ENCODE peak calls at places on chromosomes 11 and 22, in eight cellular contexts. One of them, this sample, is unnamed.

GRCh38 chr11:17471501-17471900 is 5.1 kb downstream of the ABCC8 start:
- DNase-seq in frontal cortex: no peak
- DNase-seq in Right ventricle myocardium superior: no peak
- DNase-seq in NCI-H1930: no peak
- DNase-seq in GM03348: no peak
- DNase-seq in EH: no peak
- DNase-seq in activated CD4-positive, alpha-beta T cell treated with anti-CD3 and anti-CD28 coated beads, Interleukin-2, amount 50 U/mL, for 1 hour: no peak
- DNase-seq in HT1080: no peak
- DNase-seq in this sample: no peak

GRCh38 chr11:124867700-124868099 is 2.5 kb downstream of the ROBO3 start:
- DNase-seq in HT1080: no peak
- DNase-seq in NCI-H1930: no peak
- DNase-seq in EH: peak
- DNase-seq in Right ventricle myocardium superior: no peak
- DNase-seq in GM03348: peak
- DNase-seq in activated CD4-positive, alpha-beta T cell treated with anti-CD3 and anti-CD28 coated beads, Interleukin-2, amount 50 U/mL, for 1 hour: no peak
- DNase-seq in frontal cortex: peak
- DNase-seq in this sample: no peak

GRCh38 chr22:23763579-23764331 is 965 bp downstream of the C22orf15 start:
- DNase-seq in GM03348: peak
- DNase-seq in Right ventricle myocardium superior: peak
- DNase-seq in HT1080: no peak
- DNase-seq in frontal cortex: no peak
- DNase-seq in NCI-H1930: no peak
- DNase-seq in activated CD4-positive, alpha-beta T cell treated with anti-CD3 and anti-CD28 coated beads, Interleukin-2, amount 50 U/mL, for 1 hour: peak
- DNase-seq in EH: no peak
- DNase-seq in this sample: no peak

GRCh38 chr11:3221408-3222002 is 2.9 kb upstream of the MRGPRG start:
- DNase-seq in frontal cortex: peak
- DNase-seq in HT1080: no peak
- DNase-seq in activated CD4-positive, alpha-beta T cell treated with anti-CD3 and anti-CD28 coated beads, Interleukin-2, amount 50 U/mL, for 1 hour: no peak
- DNase-seq in NCI-H1930: no peak
- DNase-seq in Right ventricle myocardium superior: peak
- DNase-seq in EH: no peak
- DNase-seq in GM03348: peak
- DNase-seq in this sample: no peak

GRCh38 chr11:72091292-72091691 is 10.6 kb downstream of the LRRC51 start:
- DNase-seq in NCI-H1930: peak
- DNase-seq in GM03348: peak
- DNase-seq in frontal cortex: peak
- DNase-seq in activated CD4-positive, alpha-beta T cell treated with anti-CD3 and anti-CD28 coated beads, Interleukin-2, amount 50 U/mL, for 1 hour: peak
- DNase-seq in HT1080: peak
- DNase-seq in EH: peak
- DNase-seq in Right ventricle myocardium superior: peak
- DNase-seq in this sample: peak

GRCh38 chr22:36365020-36365411 is 22.8 kb downstream of the MYH9 start:
- DNase-seq in frontal cortex: no peak
- DNase-seq in NCI-H1930: no peak
- DNase-seq in activated CD4-positive, alpha-beta T cell treated with anti-CD3 and anti-CD28 coated beads, Interleukin-2, amount 50 U/mL, for 1 hour: peak
- DNase-seq in GM03348: peak
- DNase-seq in HT1080: peak
- DNase-seq in EH: peak
- DNase-seq in Right ventricle myocardium superior: no peak
- DNase-seq in this sample: no peak

GRCh38 chr11:56491270-56491669 is at the start of gene OR5M8:
- DNase-seq in frontal cortex: no peak
- DNase-seq in HT1080: no peak
- DNase-seq in activated CD4-positive, alpha-beta T cell treated with anti-CD3 and anti-CD28 coated beads, Interleukin-2, amount 50 U/mL, for 1 hour: no peak
- DNase-seq in EH: no peak
- DNase-seq in GM03348: no peak
- DNase-seq in Right ventricle myocardium superior: no peak
- DNase-seq in NCI-H1930: no peak
- DNase-seq in this sample: no peak

GRCh38 chr11:47987310-47987709 is 7.0 kb downstream of the PTPRJ start:
- DNase-seq in HT1080: no peak
- DNase-seq in frontal cortex: no peak
- DNase-seq in GM03348: no peak
- DNase-seq in activated CD4-positive, alpha-beta T cell treated with anti-CD3 and anti-CD28 coated beads, Interleukin-2, amount 50 U/mL, for 1 hour: no peak
- DNase-seq in EH: no peak
- DNase-seq in NCI-H1930: no peak
- DNase-seq in Right ventricle myocardium superior: no peak
- DNase-seq in this sample: no peak

GRCh38 chr11:789951-790350 is at the start of gene CEND1:
- DNase-seq in activated CD4-positive, alpha-beta T cell treated with anti-CD3 and anti-CD28 coated beads, Interleukin-2, amount 50 U/mL, for 1 hour: peak
- DNase-seq in HT1080: no peak
- DNase-seq in frontal cortex: peak
- DNase-seq in GM03348: peak
- DNase-seq in EH: peak
- DNase-seq in NCI-H1930: peak
- DNase-seq in Right ventricle myocardium superior: no peak
- DNase-seq in this sample: peak

GRCh38 chr11:2422461-2423156 is 21.7 kb downstream of the TRPM5 start:
- DNase-seq in NCI-H1930: no peak
- DNase-seq in HT1080: no peak
- DNase-seq in GM03348: no peak
- DNase-seq in frontal cortex: no peak
- DNase-seq in Right ventricle myocardium superior: peak
- DNase-seq in activated CD4-positive, alpha-beta T cell treated with anti-CD3 and anti-CD28 coated beads, Interleukin-2, amount 50 U/mL, for 1 hour: no peak
- DNase-seq in EH: no peak
- DNase-seq in this sample: no peak

GRCh38 chr11:66676931-66677598 is 622 bp downstream of the RBM4B start:
- DNase-seq in GM03348: no peak
- DNase-seq in frontal cortex: no peak
- DNase-seq in Right ventricle myocardium superior: no peak
- DNase-seq in EH: peak
- DNase-seq in HT1080: no peak
- DNase-seq in NCI-H1930: no peak
- DNase-seq in activated CD4-positive, alpha-beta T cell treated with anti-CD3 and anti-CD28 coated beads, Interleukin-2, amount 50 U/mL, for 1 hour: no peak
- DNase-seq in this sample: no peak

GRCh38 chr22:39502789-39503464 is 837 bp downstream of the MIEF1 start:
- DNase-seq in frontal cortex: no peak
- DNase-seq in Right ventricle myocardium superior: no peak
- DNase-seq in HT1080: no peak
- DNase-seq in NCI-H1930: no peak
- DNase-seq in EH: peak
- DNase-seq in activated CD4-positive, alpha-beta T cell treated with anti-CD3 and anti-CD28 coated beads, Interleukin-2, amount 50 U/mL, for 1 hour: no peak
- DNase-seq in GM03348: no peak
- DNase-seq in this sample: no peak

GRCh38 chr11:119315139-119316016 is 1.6 kb downstream of the MCAM start:
- DNase-seq in GM03348: no peak
- DNase-seq in EH: peak
- DNase-seq in activated CD4-positive, alpha-beta T cell treated with anti-CD3 and anti-CD28 coated beads, Interleukin-2, amount 50 U/mL, for 1 hour: peak
- DNase-seq in HT1080: peak
- DNase-seq in frontal cortex: peak
- DNase-seq in NCI-H1930: no peak
- DNase-seq in Right ventricle myocardium superior: no peak
- DNase-seq in this sample: no peak

GRCh38 chr22:46734830-46735453 is 3.1 kb downstream of the CERK start:
- DNase-seq in Right ventricle myocardium superior: peak
- DNase-seq in HT1080: no peak
- DNase-seq in frontal cortex: no peak
- DNase-seq in activated CD4-positive, alpha-beta T cell treated with anti-CD3 and anti-CD28 coated beads, Interleukin-2, amount 50 U/mL, for 1 hour: peak
- DNase-seq in EH: no peak
- DNase-seq in GM03348: no peak
- DNase-seq in NCI-H1930: no peak
- DNase-seq in this sample: no peak

GRCh38 chr22:28547132-28547842 is 132.4 kb downstream of the TTC28 start:
- DNase-seq in NCI-H1930: no peak
- DNase-seq in frontal cortex: no peak
- DNase-seq in GM03348: peak
- DNase-seq in Right ventricle myocardium superior: no peak
- DNase-seq in activated CD4-positive, alpha-beta T cell treated with anti-CD3 and anti-CD28 coated beads, Interleukin-2, amount 50 U/mL, for 1 hour: no peak
- DNase-seq in EH: peak
- DNase-seq in HT1080: no peak
- DNase-seq in this sample: no peak

GRCh38 chr22:37062366-37062655 is 10.8 kb downstream of the KCTD17 start:
- DNase-seq in EH: no peak
- DNase-seq in frontal cortex: no peak
- DNase-seq in NCI-H1930: no peak
- DNase-seq in Right ventricle myocardium superior: no peak
- DNase-seq in activated CD4-positive, alpha-beta T cell treated with anti-CD3 and anti-CD28 coated beads, Interleukin-2, amount 50 U/mL, for 1 hour: no peak
- DNase-seq in GM03348: no peak
- DNase-seq in HT1080: no peak
- DNase-seq in this sample: no peak

GRCh38 chr22:33919591-33920501 is at the start of gene LARGE1:
- DNase-seq in EH: peak
- DNase-seq in frontal cortex: no peak
- DNase-seq in GM03348: peak
- DNase-seq in activated CD4-positive, alpha-beta T cell treated with anti-CD3 and anti-CD28 coated beads, Interleukin-2, amount 50 U/mL, for 1 hour: no peak
- DNase-seq in HT1080: no peak
- DNase-seq in Right ventricle myocardium superior: peak
- DNase-seq in NCI-H1930: no peak
- DNase-seq in this sample: no peak

GRCh38 chr22:23804781-23805291 is 18.1 kb downstream of the SMARCB1 start:
- DNase-seq in EH: no peak
- DNase-seq in activated CD4-positive, alpha-beta T cell treated with anti-CD3 and anti-CD28 coated beads, Interleukin-2, amount 50 U/mL, for 1 hour: no peak
- DNase-seq in NCI-H1930: no peak
- DNase-seq in GM03348: no peak
- DNase-seq in frontal cortex: no peak
- DNase-seq in Right ventricle myocardium superior: no peak
- DNase-seq in HT1080: no peak
- DNase-seq in this sample: no peak

GRCh38 chr22:49568751-49569285 is 258.9 kb downstream of the BRD1 start:
- DNase-seq in NCI-H1930: no peak
- DNase-seq in frontal cortex: no peak
- DNase-seq in GM03348: no peak
- DNase-seq in activated CD4-positive, alpha-beta T cell treated with anti-CD3 and anti-CD28 coated beads, Interleukin-2, amount 50 U/mL, for 1 hour: no peak
- DNase-seq in HT1080: no peak
- DNase-seq in Right ventricle myocardium superior: peak
- DNase-seq in EH: no peak
- DNase-seq in this sample: no peak

GRCh38 chr22:41528132-41528766 is 16.0 kb downstream of the POLR3H start:
- DNase-seq in activated CD4-positive, alpha-beta T cell treated with anti-CD3 and anti-CD28 coated beads, Interleukin-2, amount 50 U/mL, for 1 hour: no peak
- DNase-seq in NCI-H1930: no peak
- DNase-seq in HT1080: no peak
- DNase-seq in frontal cortex: no peak
- DNase-seq in Right ventricle myocardium superior: no peak
- DNase-seq in GM03348: no peak
- DNase-seq in EH: no peak
- DNase-seq in this sample: no peak

GRCh38 chr11:8766043-8766992 is 83.7 kb downstream of the RPL27A start:
- DNase-seq in activated CD4-positive, alpha-beta T cell treated with anti-CD3 and anti-CD28 coated beads, Interleukin-2, amount 50 U/mL, for 1 hour: no peak
- DNase-seq in frontal cortex: no peak
- DNase-seq in NCI-H1930: no peak
- DNase-seq in HT1080: peak
- DNase-seq in Right ventricle myocardium superior: no peak
- DNase-seq in EH: peak
- DNase-seq in GM03348: no peak
- DNase-seq in this sample: no peak

GRCh38 chr11:33291004-33291777 is 34.0 kb downstream of the HIPK3 start:
- DNase-seq in NCI-H1930: no peak
- DNase-seq in HT1080: no peak
- DNase-seq in EH: peak
- DNase-seq in Right ventricle myocardium superior: no peak
- DNase-seq in frontal cortex: peak
- DNase-seq in activated CD4-positive, alpha-beta T cell treated with anti-CD3 and anti-CD28 coated beads, Interleukin-2, amount 50 U/mL, for 1 hour: no peak
- DNase-seq in GM03348: no peak
- DNase-seq in this sample: no peak

GRCh38 chr11:1939006-1939626 is 8.0 kb upstream of the MRPL23 start:
- DNase-seq in HT1080: no peak
- DNase-seq in NCI-H1930: no peak
- DNase-seq in frontal cortex: no peak
- DNase-seq in activated CD4-positive, alpha-beta T cell treated with anti-CD3 and anti-CD28 coated beads, Interleukin-2, amount 50 U/mL, for 1 hour: no peak
- DNase-seq in EH: peak
- DNase-seq in Right ventricle myocardium superior: no peak
- DNase-seq in GM03348: peak
- DNase-seq in this sample: no peak

GRCh38 chr11:126716456-126717083 is 284.0 kb downstream of the KIRREL3 start:
- DNase-seq in HT1080: peak
- DNase-seq in NCI-H1930: peak
- DNase-seq in activated CD4-positive, alpha-beta T cell treated with anti-CD3 and anti-CD28 coated beads, Interleukin-2, amount 50 U/mL, for 1 hour: peak
- DNase-seq in EH: peak
- DNase-seq in frontal cortex: no peak
- DNase-seq in Right ventricle myocardium superior: no peak
- DNase-seq in GM03348: peak
- DNase-seq in this sample: no peak

GRCh38 chr11:2771758-2772466 is 72.1 kb upstream of the KCNQ1OT1 start:
- DNase-seq in frontal cortex: no peak
- DNase-seq in Right ventricle myocardium superior: no peak
- DNase-seq in NCI-H1930: no peak
- DNase-seq in activated CD4-positive, alpha-beta T cell treated with anti-CD3 and anti-CD28 coated beads, Interleukin-2, amount 50 U/mL, for 1 hour: no peak
- DNase-seq in GM03348: no peak
- DNase-seq in EH: no peak
- DNase-seq in HT1080: no peak
- DNase-seq in this sample: no peak

GRCh38 chr22:48717883-48718817 is 1109.5 kb downstream of the BRD1 start:
- DNase-seq in Right ventricle myocardium superior: no peak
- DNase-seq in GM03348: no peak
- DNase-seq in frontal cortex: no peak
- DNase-seq in NCI-H1930: no peak
- DNase-seq in HT1080: no peak
- DNase-seq in activated CD4-positive, alpha-beta T cell treated with anti-CD3 and anti-CD28 coated beads, Interleukin-2, amount 50 U/mL, for 1 hour: no peak
- DNase-seq in EH: no peak
- DNase-seq in this sample: no peak